ENCODE peak calls at places on chromosomes 5 and 9, in ten cellular contexts. One of them, this sample, is unnamed.

GRCh38 chr5:36728697-36729543 is 122.5 kb downstream of the SLC1A3 start:
- DNase-seq in mammary epithelial cell: peak
- DNase-seq in thyroid gland: peak
- DNase-seq in HCT116: no peak
- DNase-seq in fibroblast of lung: peak
- DNase-seq in cardiac fibroblast: peak
- DNase-seq in GM23338: peak
- DNase-seq in testis: peak
- DNase-seq in sigmoid colon: no peak
- DNase-seq in skeletal muscle cell: no peak
- DNase-seq in this sample: peak

GRCh38 chr5:135835766-135836165 is 1.3 kb downstream of the SLC25A48 start:
- DNase-seq in mammary epithelial cell: no peak
- DNase-seq in thyroid gland: no peak
- DNase-seq in HCT116: no peak
- DNase-seq in fibroblast of lung: no peak
- DNase-seq in cardiac fibroblast: no peak
- DNase-seq in GM23338: no peak
- DNase-seq in testis: no peak
- DNase-seq in sigmoid colon: no peak
- DNase-seq in skeletal muscle cell: no peak
- DNase-seq in this sample: no peak

GRCh38 chr5:153099328-153099727 is 391.1 kb upstream of the GRIA1 start:
- DNase-seq in mammary epithelial cell: no peak
- DNase-seq in thyroid gland: no peak
- DNase-seq in HCT116: no peak
- DNase-seq in fibroblast of lung: no peak
- DNase-seq in cardiac fibroblast: no peak
- DNase-seq in GM23338: no peak
- DNase-seq in testis: no peak
- DNase-seq in sigmoid colon: no peak
- DNase-seq in skeletal muscle cell: no peak
- DNase-seq in this sample: no peak

GRCh38 chr5:147743012-147743411 is 39.5 kb downstream of the JAKMIP2 start:
- DNase-seq in mammary epithelial cell: no peak
- DNase-seq in thyroid gland: no peak
- DNase-seq in HCT116: no peak
- DNase-seq in fibroblast of lung: no peak
- DNase-seq in cardiac fibroblast: no peak
- DNase-seq in GM23338: no peak
- DNase-seq in testis: no peak
- DNase-seq in sigmoid colon: no peak
- DNase-seq in skeletal muscle cell: no peak
- DNase-seq in this sample: no peak

GRCh38 chr9:136939996-136940525 is 4.5 kb downstream of the FBXW5 start:
- DNase-seq in mammary epithelial cell: no peak
- DNase-seq in thyroid gland: no peak
- DNase-seq in HCT116: no peak
- DNase-seq in fibroblast of lung: no peak
- DNase-seq in cardiac fibroblast: no peak
- DNase-seq in GM23338: no peak
- DNase-seq in testis: peak
- DNase-seq in sigmoid colon: peak
- DNase-seq in skeletal muscle cell: no peak
- DNase-seq in this sample: no peak

GRCh38 chr5:116492016-116492623 is 82.5 kb downstream of the SEMA6A start:
- DNase-seq in mammary epithelial cell: peak
- DNase-seq in thyroid gland: no peak
- DNase-seq in HCT116: no peak
- DNase-seq in fibroblast of lung: peak
- DNase-seq in cardiac fibroblast: peak
- DNase-seq in GM23338: no peak
- DNase-seq in testis: no peak
- DNase-seq in sigmoid colon: no peak
- DNase-seq in skeletal muscle cell: peak
- DNase-seq in this sample: peak

GRCh38 chr5:103041071-103041676 is 78.8 kb downstream of the GIN1 start:
- DNase-seq in mammary epithelial cell: peak
- DNase-seq in thyroid gland: no peak
- DNase-seq in HCT116: peak
- DNase-seq in fibroblast of lung: peak
- DNase-seq in cardiac fibroblast: peak
- DNase-seq in GM23338: peak
- DNase-seq in testis: no peak
- DNase-seq in sigmoid colon: no peak
- DNase-seq in skeletal muscle cell: no peak
- DNase-seq in this sample: no peak

GRCh38 chr5:8081179-8081578 is 212.2 kb downstream of the MTRR start:
- DNase-seq in mammary epithelial cell: no peak
- DNase-seq in thyroid gland: no peak
- DNase-seq in HCT116: no peak
- DNase-seq in fibroblast of lung: no peak
- DNase-seq in cardiac fibroblast: no peak
- DNase-seq in GM23338: no peak
- DNase-seq in testis: no peak
- DNase-seq in sigmoid colon: no peak
- DNase-seq in skeletal muscle cell: no peak
- DNase-seq in this sample: no peak

GRCh38 chr5:171494452-171495121 is 75.1 kb downstream of the FGF18 start:
- DNase-seq in mammary epithelial cell: no peak
- DNase-seq in thyroid gland: peak
- DNase-seq in HCT116: peak
- DNase-seq in fibroblast of lung: peak
- DNase-seq in cardiac fibroblast: peak
- DNase-seq in GM23338: peak
- DNase-seq in testis: peak
- DNase-seq in sigmoid colon: peak
- DNase-seq in skeletal muscle cell: peak
- DNase-seq in this sample: peak

GRCh38 chr5:143314664-143315063 is 88.8 kb downstream of the NR3C1 start:
- DNase-seq in mammary epithelial cell: peak
- DNase-seq in thyroid gland: no peak
- DNase-seq in HCT116: no peak
- DNase-seq in fibroblast of lung: peak
- DNase-seq in cardiac fibroblast: peak
- DNase-seq in GM23338: no peak
- DNase-seq in testis: no peak
- DNase-seq in sigmoid colon: no peak
- DNase-seq in skeletal muscle cell: peak
- DNase-seq in this sample: peak

GRCh38 chr5:158881076-158881880 is 218.4 kb downstream of the EBF1 start:
- DNase-seq in mammary epithelial cell: no peak
- DNase-seq in thyroid gland: no peak
- DNase-seq in HCT116: no peak
- DNase-seq in fibroblast of lung: no peak
- DNase-seq in cardiac fibroblast: no peak
- DNase-seq in GM23338: no peak
- DNase-seq in testis: no peak
- DNase-seq in sigmoid colon: no peak
- DNase-seq in skeletal muscle cell: no peak
- DNase-seq in this sample: no peak

GRCh38 chr5:90095292-90096060 is 314.1 kb downstream of the CETN3 start:
- DNase-seq in mammary epithelial cell: no peak
- DNase-seq in thyroid gland: no peak
- DNase-seq in HCT116: no peak
- DNase-seq in fibroblast of lung: no peak
- DNase-seq in cardiac fibroblast: no peak
- DNase-seq in GM23338: no peak
- DNase-seq in testis: no peak
- DNase-seq in sigmoid colon: no peak
- DNase-seq in skeletal muscle cell: no peak
- DNase-seq in this sample: no peak

GRCh38 chr5:164958688-164959087 is 1453.3 kb downstream of the MAT2B start:
- DNase-seq in mammary epithelial cell: no peak
- DNase-seq in thyroid gland: no peak
- DNase-seq in HCT116: no peak
- DNase-seq in fibroblast of lung: peak
- DNase-seq in cardiac fibroblast: no peak
- DNase-seq in GM23338: no peak
- DNase-seq in testis: no peak
- DNase-seq in sigmoid colon: no peak
- DNase-seq in skeletal muscle cell: no peak
- DNase-seq in this sample: no peak

GRCh38 chr9:84111726-84112125 is 131.1 kb downstream of the RMI1 start:
- DNase-seq in mammary epithelial cell: peak
- DNase-seq in thyroid gland: no peak
- DNase-seq in HCT116: no peak
- DNase-seq in fibroblast of lung: no peak
- DNase-seq in cardiac fibroblast: peak
- DNase-seq in GM23338: no peak
- DNase-seq in testis: no peak
- DNase-seq in sigmoid colon: no peak
- DNase-seq in skeletal muscle cell: no peak
- DNase-seq in this sample: no peak

GRCh38 chr9:137836831-137837241 is 40.7 kb upstream of the CACNA1B start:
- DNase-seq in mammary epithelial cell: no peak
- DNase-seq in thyroid gland: no peak
- DNase-seq in HCT116: no peak
- DNase-seq in fibroblast of lung: no peak
- DNase-seq in cardiac fibroblast: no peak
- DNase-seq in GM23338: peak
- DNase-seq in testis: no peak
- DNase-seq in sigmoid colon: peak
- DNase-seq in skeletal muscle cell: no peak
- DNase-seq in this sample: no peak

GRCh38 chr5:372556-372910 is 51.0 kb downstream of the AHRR start:
- DNase-seq in mammary epithelial cell: no peak
- DNase-seq in thyroid gland: no peak
- DNase-seq in HCT116: no peak
- DNase-seq in fibroblast of lung: no peak
- DNase-seq in cardiac fibroblast: no peak
- DNase-seq in GM23338: no peak
- DNase-seq in testis: peak
- DNase-seq in sigmoid colon: no peak
- DNase-seq in skeletal muscle cell: no peak
- DNase-seq in this sample: no peak
- H3K4me3 ChIP-seq in mammary epithelial cell: no peak
- H3K4me3 ChIP-seq in thyroid gland: no peak
- H3K4me3 ChIP-seq in HCT116: no peak
- H3K4me3 ChIP-seq in fibroblast of lung: no peak
- H3K4me3 ChIP-seq in cardiac fibroblast: no peak
- H3K4me3 ChIP-seq in GM23338: no peak
- H3K4me3 ChIP-seq in testis: no peak
- H3K4me3 ChIP-seq in sigmoid colon: no peak
- H3K4me3 ChIP-seq in skeletal muscle cell: no peak
- H3K4me3 ChIP-seq in this sample: no peak

DNA sequence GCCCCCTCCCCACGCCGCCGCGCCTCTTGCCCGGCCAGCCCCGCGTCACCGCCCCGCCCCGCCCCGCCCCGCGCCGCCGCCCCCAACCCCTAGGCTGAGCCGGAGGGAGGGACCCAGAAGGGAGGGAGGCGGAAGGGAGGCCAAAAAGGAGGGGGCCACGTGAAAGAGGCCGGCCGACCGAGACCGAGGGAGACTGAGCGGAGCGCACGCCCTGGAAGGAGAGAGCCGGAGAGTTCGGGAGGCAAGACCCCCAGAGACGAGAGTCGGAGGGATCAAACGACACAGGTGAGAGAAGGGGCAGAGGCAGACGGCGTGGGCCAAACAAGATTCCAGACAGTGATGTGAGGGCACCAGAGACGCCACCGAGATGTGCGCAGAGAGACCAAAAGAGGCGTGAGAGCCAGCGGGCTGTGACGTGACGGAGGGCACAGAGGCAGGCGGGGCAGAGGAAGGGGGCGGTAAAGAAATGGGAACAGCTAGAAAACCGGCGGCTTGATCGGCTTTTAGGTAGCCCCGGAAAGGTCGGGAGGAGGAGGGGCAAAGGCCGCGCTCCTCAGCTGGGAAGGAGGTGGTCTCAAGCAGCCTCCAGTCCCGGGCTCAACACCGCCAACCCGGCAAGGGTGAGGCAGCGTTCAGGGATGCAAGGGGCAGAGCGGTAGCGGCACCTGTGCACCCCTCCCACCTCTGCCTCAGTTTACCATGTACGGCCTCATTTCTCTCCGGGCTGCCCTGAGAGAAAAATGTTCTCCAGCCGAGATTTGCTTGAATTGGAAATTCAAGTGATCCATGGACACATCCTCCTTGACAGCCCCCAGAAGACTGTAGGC is 414 bp upstream of the BARX1 start:
- DNase-seq in mammary epithelial cell: no peak
- DNase-seq in thyroid gland: no peak
- DNase-seq in HCT116: no peak
- DNase-seq in fibroblast of lung: no peak
- DNase-seq in cardiac fibroblast: no peak
- DNase-seq in GM23338: peak
- DNase-seq in testis: no peak
- DNase-seq in sigmoid colon: no peak
- DNase-seq in skeletal muscle cell: no peak
- DNase-seq in this sample: no peak
- H3K4me3 ChIP-seq in mammary epithelial cell: no peak
- H3K4me3 ChIP-seq in thyroid gland: no peak
- H3K4me3 ChIP-seq in HCT116: no peak
- H3K4me3 ChIP-seq in fibroblast of lung: no peak
- H3K4me3 ChIP-seq in cardiac fibroblast: no peak
- H3K4me3 ChIP-seq in GM23338: peak
- H3K4me3 ChIP-seq in testis: peak
- H3K4me3 ChIP-seq in sigmoid colon: peak
- H3K4me3 ChIP-seq in skeletal muscle cell: peak
- H3K4me3 ChIP-seq in this sample: no peak

GRCh38 chr5:63962345-63962744 is at the start of gene HTR1A:
- DNase-seq in mammary epithelial cell: no peak
- DNase-seq in thyroid gland: no peak
- DNase-seq in HCT116: no peak
- DNase-seq in fibroblast of lung: no peak
- DNase-seq in cardiac fibroblast: no peak
- DNase-seq in GM23338: peak
- DNase-seq in testis: no peak
- DNase-seq in sigmoid colon: no peak
- DNase-seq in skeletal muscle cell: no peak
- DNase-seq in this sample: no peak
- H3K4me3 ChIP-seq in mammary epithelial cell: no peak
- H3K4me3 ChIP-seq in thyroid gland: no peak
- H3K4me3 ChIP-seq in HCT116: no peak
- H3K4me3 ChIP-seq in fibroblast of lung: no peak
- H3K4me3 ChIP-seq in cardiac fibroblast: no peak
- H3K4me3 ChIP-seq in GM23338: peak
- H3K4me3 ChIP-seq in testis: no peak
- H3K4me3 ChIP-seq in sigmoid colon: no peak
- H3K4me3 ChIP-seq in skeletal muscle cell: no peak
- H3K4me3 ChIP-seq in this sample: no peak

GRCh38 chr5:179279347-179280094 is 65.7 kb downstream of the ADAMTS2 start:
- DNase-seq in mammary epithelial cell: no peak
- DNase-seq in thyroid gland: no peak
- DNase-seq in HCT116: no peak
- DNase-seq in fibroblast of lung: no peak
- DNase-seq in cardiac fibroblast: no peak
- DNase-seq in GM23338: no peak
- DNase-seq in testis: no peak
- DNase-seq in sigmoid colon: no peak
- DNase-seq in skeletal muscle cell: no peak
- DNase-seq in this sample: no peak
- H3K4me3 ChIP-seq in mammary epithelial cell: no peak
- H3K4me3 ChIP-seq in thyroid gland: no peak
- H3K4me3 ChIP-seq in HCT116: no peak
- H3K4me3 ChIP-seq in fibroblast of lung: no peak
- H3K4me3 ChIP-seq in cardiac fibroblast: no peak
- H3K4me3 ChIP-seq in GM23338: no peak
- H3K4me3 ChIP-seq in testis: no peak
- H3K4me3 ChIP-seq in sigmoid colon: no peak
- H3K4me3 ChIP-seq in skeletal muscle cell: no peak
- H3K4me3 ChIP-seq in this sample: no peak

GRCh38 chr9:29213374-29214161 is 1640.3 kb upstream of the C9orf72 start:
- DNase-seq in mammary epithelial cell: peak
- DNase-seq in thyroid gland: peak
- DNase-seq in HCT116: no peak
- DNase-seq in fibroblast of lung: no peak
- DNase-seq in cardiac fibroblast: no peak
- DNase-seq in GM23338: peak
- DNase-seq in testis: peak
- DNase-seq in sigmoid colon: no peak
- DNase-seq in skeletal muscle cell: no peak
- DNase-seq in this sample: no peak
- H3K4me3 ChIP-seq in mammary epithelial cell: peak
- H3K4me3 ChIP-seq in thyroid gland: peak
- H3K4me3 ChIP-seq in HCT116: no peak
- H3K4me3 ChIP-seq in fibroblast of lung: no peak
- H3K4me3 ChIP-seq in cardiac fibroblast: no peak
- H3K4me3 ChIP-seq in GM23338: peak
- H3K4me3 ChIP-seq in testis: peak
- H3K4me3 ChIP-seq in sigmoid colon: peak
- H3K4me3 ChIP-seq in skeletal muscle cell: peak
- H3K4me3 ChIP-seq in this sample: peak

This sample was measured in brain microvascular endothelial cell.